ENCODE peak calls at places on chromosomes 16 and 17, in five cellular contexts. One of them, this sample, is unnamed.

GRCh38 chr17:18321309-18321708 is 6.2 kb downstream of the SMCR8 start:
- DNase-seq in GM12891: no peak
- DNase-seq in astrocyte of the spinal cord: no peak
- DNase-seq in skeletal muscle cell: no peak
- DNase-seq in T1000: no peak
- DNase-seq in this sample: no peak

GRCh38 chr17:29588017-29588557 is 1.4 kb downstream of the GIT1 start:
- DNase-seq in T1000: no peak
- DNase-seq in skeletal muscle cell: no peak
- DNase-seq in astrocyte of the spinal cord: no peak
- DNase-seq in GM12891: no peak
- DNase-seq in this sample: no peak

GRCh38 chr17:43951750-43952149 is 2.0 kb downstream of the PYY start:
- DNase-seq in skeletal muscle cell: no peak
- DNase-seq in T1000: no peak
- DNase-seq in astrocyte of the spinal cord: no peak
- DNase-seq in GM12891: no peak
- DNase-seq in this sample: no peak

GRCh38 chr16:20023190-20023589 is 50.5 kb downstream of the GPR139 start:
- DNase-seq in skeletal muscle cell: no peak
- DNase-seq in astrocyte of the spinal cord: peak; percentile 6
- DNase-seq in GM12891: no peak
- DNase-seq in T1000: no peak
- DNase-seq in this sample: no peak

GRCh38 chr16:87161822-87162676 is 155.1 kb downstream of the C16orf95 start:
- DNase-seq in T1000: no peak
- DNase-seq in astrocyte of the spinal cord: no peak
- DNase-seq in skeletal muscle cell: no peak
- DNase-seq in GM12891: no peak
- DNase-seq in this sample: no peak

GRCh38 chr16:71479420-71479819 is 9.7 kb downstream of the ZNF19 start:
- DNase-seq in GM12891: no peak
- DNase-seq in astrocyte of the spinal cord: peak; percentile 30
- DNase-seq in skeletal muscle cell: no peak
- DNase-seq in T1000: no peak
- DNase-seq in this sample: peak; percentile 45

GRCh38 chr16:30875881-30876791 is 17.7 kb downstream of the BCL7C start:
- DNase-seq in T1000: no peak
- DNase-seq in astrocyte of the spinal cord: no peak
- DNase-seq in skeletal muscle cell: no peak
- DNase-seq in GM12891: peak; percentile 48
- DNase-seq in this sample: no peak

GRCh38 chr17:27751622-27752490 is 48.5 kb downstream of the NOS2 start:
- DNase-seq in T1000: no peak
- DNase-seq in astrocyte of the spinal cord: no peak
- DNase-seq in GM12891: no peak
- DNase-seq in skeletal muscle cell: no peak
- DNase-seq in this sample: no peak

GRCh38 chr17:65956814-65957213 is 235.1 kb downstream of the CEP112 start:
- DNase-seq in T1000: no peak
- DNase-seq in GM12891: no peak
- DNase-seq in astrocyte of the spinal cord: no peak
- DNase-seq in skeletal muscle cell: peak; percentile 15
- DNase-seq in this sample: no peak

GRCh38 chr17:80256034-80256350 is 4.7 kb upstream of the RNF213 start:
- DNase-seq in astrocyte of the spinal cord: no peak
- DNase-seq in skeletal muscle cell: no peak
- DNase-seq in GM12891: no peak
- DNase-seq in T1000: no peak
- DNase-seq in this sample: no peak

GRCh38 chr16:9845661-9846361 is 336.4 kb downstream of the GRIN2A start:
- DNase-seq in skeletal muscle cell: no peak
- DNase-seq in T1000: no peak
- DNase-seq in GM12891: no peak
- DNase-seq in astrocyte of the spinal cord: no peak
- DNase-seq in this sample: peak; percentile 26

GRCh38 chr16:75252946-75253911 is 1.8 kb upstream of the BCAR1 start:
- DNase-seq in T1000: no peak
- DNase-seq in GM12891: no peak
- DNase-seq in skeletal muscle cell: no peak
- DNase-seq in astrocyte of the spinal cord: peak; percentile 37
- DNase-seq in this sample: peak; percentile 83

GRCh38 chr17:55273579-55274370 is 9.0 kb downstream of the HLF start:
- DNase-seq in astrocyte of the spinal cord: no peak
- DNase-seq in GM12891: no peak
- DNase-seq in skeletal muscle cell: no peak
- DNase-seq in T1000: no peak
- DNase-seq in this sample: no peak

GRCh38 chr17:47315451-47316266 is 8.1 kb upstream of the EFCAB13 start:
- DNase-seq in GM12891: no peak
- DNase-seq in T1000: peak; percentile 12
- DNase-seq in skeletal muscle cell: peak; percentile 91
- DNase-seq in astrocyte of the spinal cord: peak; percentile 92
- DNase-seq in this sample: peak; percentile 83

GRCh38 chr17:13593021-13593751 is 8.5 kb downstream of the HS3ST3A1 start:
- DNase-seq in astrocyte of the spinal cord: no peak
- DNase-seq in skeletal muscle cell: no peak
- DNase-seq in GM12891: no peak
- DNase-seq in T1000: no peak
- DNase-seq in this sample: no peak

GRCh38 chr16:87628940-87629339 is 26.6 kb downstream of the JPH3 start:
- DNase-seq in skeletal muscle cell: no peak
- DNase-seq in GM12891: peak; percentile 66
- DNase-seq in astrocyte of the spinal cord: no peak
- DNase-seq in T1000: peak; percentile 37
- DNase-seq in this sample: no peak

GRCh38 chr17:81099888-81100287 is 64.9 kb downstream of the BAIAP2 start:
- DNase-seq in astrocyte of the spinal cord: no peak
- DNase-seq in GM12891: no peak
- DNase-seq in skeletal muscle cell: no peak
- DNase-seq in T1000: no peak
- DNase-seq in this sample: no peak

GRCh38 chr17:58381124-58381838 is 29.3 kb upstream of the SUPT4H1 start:
- DNase-seq in GM12891: no peak
- DNase-seq in T1000: no peak
- DNase-seq in skeletal muscle cell: no peak
- DNase-seq in astrocyte of the spinal cord: no peak
- DNase-seq in this sample: no peak

GRCh38 chr17:42832213-42832933 is 824 bp upstream of the PSME3 start:
- DNase-seq in GM12891: no peak
- DNase-seq in skeletal muscle cell: no peak
- DNase-seq in T1000: no peak
- DNase-seq in astrocyte of the spinal cord: no peak
- DNase-seq in this sample: no peak

GRCh38 chr16:8869212-8869987 is 594 bp upstream of the CARHSP1 start:
- DNase-seq in GM12891: no peak
- DNase-seq in skeletal muscle cell: no peak
- DNase-seq in astrocyte of the spinal cord: no peak
- DNase-seq in T1000: no peak
- DNase-seq in this sample: no peak

GRCh38 chr16:89335803-89336485 is 118.4 kb downstream of the ZNF778 start:
- DNase-seq in skeletal muscle cell: no peak
- DNase-seq in T1000: no peak
- DNase-seq in astrocyte of the spinal cord: no peak
- DNase-seq in GM12891: no peak
- DNase-seq in this sample: no peak

GRCh38 chr16:17273142-17273561 is 197.6 kb downstream of the XYLT1 start:
- DNase-seq in skeletal muscle cell: peak; percentile 88
- DNase-seq in T1000: peak; percentile 44
- DNase-seq in GM12891: no peak
- DNase-seq in astrocyte of the spinal cord: peak; percentile 93
- DNase-seq in this sample: no peak

GRCh38 chr16:483351-484075 is 44.0 kb upstream of the CAPN15 start:
- DNase-seq in T1000: no peak
- DNase-seq in astrocyte of the spinal cord: no peak
- DNase-seq in skeletal muscle cell: no peak
- DNase-seq in GM12891: no peak
- DNase-seq in this sample: no peak

GRCh38 chr17:11144358-11145233 is 96.4 kb upstream of the SHISA6 start:
- DNase-seq in skeletal muscle cell: no peak
- DNase-seq in astrocyte of the spinal cord: no peak
- DNase-seq in GM12891: no peak
- DNase-seq in T1000: no peak
- DNase-seq in this sample: peak; percentile 22

GRCh38 chr16:88026964-88027938 is 76.0 kb downstream of the BANP start:
- DNase-seq in skeletal muscle cell: no peak
- DNase-seq in T1000: no peak
- DNase-seq in GM12891: no peak
- DNase-seq in astrocyte of the spinal cord: no peak
- DNase-seq in this sample: no peak

GRCh38 chr17:51833620-51834019 is 324.9 kb downstream of the CA10 start:
- DNase-seq in T1000: no peak
- DNase-seq in astrocyte of the spinal cord: no peak
- DNase-seq in skeletal muscle cell: no peak
- DNase-seq in GM12891: no peak
- DNase-seq in this sample: no peak

GRCh38 chr17:27471321-27472269 is 15.3 kb downstream of the KSR1 start:
- DNase-seq in astrocyte of the spinal cord: peak; percentile 31
- DNase-seq in GM12891: no peak
- DNase-seq in skeletal muscle cell: no peak
- DNase-seq in T1000: peak; percentile 82
- DNase-seq in this sample: no peak